ENCODE peak calls at places on chromosomes 4 and X, in four cellular contexts. X is tibial artery, J is lower lobe of right lung, Y is stomach. E is an unnamed sample.

GRCh38 chr4:122635205-122635604 is 14.3 kb upstream of the IL21 start:
- DNase-seq in X (no peak), J (no peak), Y (no peak), E (no peak)

GRCh38 chrX:119647552-119648420 is 41.6 kb upstream of the NKRF start:
- DNase-seq in X (no peak), J (no peak), Y (no peak), E (no peak)

GRCh38 chrX:119728487-119728886 is 29.9 kb upstream of the SOWAHD start:
- DNase-seq in X (no peak), J (no peak), Y (no peak), E (peak; percentile 15)

GRCh38 chr4:4856071-4857000 is 3.1 kb upstream of the MSX1 start:
- DNase-seq in X (no peak), J (no peak), Y (no peak), E (peak; percentile 4)

GRCh38 chrX:101759000-101759399 is 99.3 kb upstream of the ARMCX2 start:
- DNase-seq in X (peak; percentile 21), J (no peak), Y (no peak), E (peak; percentile 27)

GRCh38 chr4:122412547-122412946 is 33.7 kb downstream of the ADAD1 start:
- DNase-seq in X (no peak), J (no peak), Y (no peak), E (no peak)

GRCh38 chr4:72418458-72418857 is 150.6 kb downstream of the ADAMTS3 start:
- DNase-seq in X (peak; percentile 24), J (no peak), Y (no peak), E (no peak)

GRCh38 chrX:144791298-144791697 is 456.0 kb upstream of the SPANXN1 start:
- DNase-seq in X (no peak), J (no peak), Y (no peak), E (peak; percentile 21)

GRCh38 chr4:145938618-145939177 is at the start of gene ZNF827:
- DNase-seq in X (peak; percentile 51), J (peak; percentile 66), Y (peak; percentile 59), E (peak; percentile 57)

GRCh38 chr4:184250795-184251679 is 33.4 kb upstream of the ENPP6 start:
- DNase-seq in X (no peak), J (no peak), Y (no peak), E (peak; percentile 15)

GRCh38 chr4:76690091-76690905 is 207.6 kb downstream of the SOWAHB start:
- DNase-seq in X (no peak), J (no peak), Y (peak; percentile 63), E (peak; percentile 32)

GRCh38 chr4:54998991-54999390 is 126.4 kb downstream of the KDR start:
- DNase-seq in X (no peak), J (no peak), Y (no peak), E (no peak)

GRCh38 chrX:24718771-24719170 is 25.1 kb downstream of the POLA1 start:
- DNase-seq in X (no peak), J (no peak), Y (no peak), E (no peak)

GRCh38 chrX:56233682-56234081 is 1.5 kb downstream of the KLF8 start:
- DNase-seq in X (peak; percentile 73), J (peak; percentile 76), Y (no peak), E (no peak)

GRCh38 chr4:168496834-168497233 is at the start of gene PALLD:
- DNase-seq in X (no peak), J (peak; percentile 47), Y (no peak), E (no peak)

GRCh38 chr4:26141916-26142638 is 178.7 kb upstream of the RBPJ start:
- DNase-seq in X (peak; percentile 60), J (no peak), Y (peak; percentile 31), E (no peak)

GRCh38 chr4:21790437-21791029 is 158.0 kb downstream of the KCNIP4 start:
- DNase-seq in X (no peak), J (no peak), Y (no peak), E (peak; percentile 8)

GRCh38 chr4:73726000-73726399 is 14.4 kb upstream of the CXCL8 start:
- DNase-seq in X (no peak), J (no peak), Y (no peak), E (peak; percentile 40)

GRCh38 chrX:84724576-84724975 is 222.3 kb upstream of the HDX start:
- DNase-seq in X (no peak), J (no peak), Y (no peak), E (no peak)

GRCh38 chr4:77156912-77157858 is at the start of gene CCNG2:
- DNase-seq in X (peak; percentile 89), J (peak; percentile 88), Y (peak; percentile 84), E (peak; percentile 79)

GRCh38 chr4:91089194-91089593 is 962.0 kb downstream of the CCSER1 start:
- DNase-seq in X (no peak), J (no peak), Y (no peak), E (no peak)

GRCh38 chr4:91087743-91088142 is 960.5 kb downstream of the CCSER1 start:
- DNase-seq in X (no peak), J (no peak), Y (no peak), E (no peak)

DNA sequence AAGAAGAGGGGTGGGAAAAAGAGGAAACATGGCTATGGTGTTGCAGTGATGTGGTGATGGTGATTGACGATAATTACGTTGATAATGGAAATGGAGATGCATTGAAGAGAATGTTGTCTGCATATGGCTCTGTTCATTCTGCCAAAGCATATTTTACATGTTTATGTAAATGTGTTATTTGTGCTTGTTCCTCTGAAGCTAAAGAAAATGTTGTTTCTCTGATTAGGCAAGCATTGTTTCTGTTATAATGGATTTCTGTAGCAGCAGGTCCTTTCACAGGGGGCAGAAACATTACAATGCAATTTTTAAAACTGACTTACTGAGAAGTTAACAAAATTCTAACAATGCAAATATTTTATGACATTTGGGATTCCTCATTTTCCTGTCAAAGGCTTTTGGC is 958.8 kb downstream of the CCSER1 start:
- DNase-seq in X (no peak), J (no peak), Y (no peak), E (no peak)
- TF ChIP-seq CTCF in X (no peak), J (no peak), Y (no peak), E (no peak)

GRCh38 chr4:119493419-119493818 is 135.2 kb downstream of the PDE5A start:
- DNase-seq in X (no peak), J (no peak), Y (no peak), E (no peak)

GRCh38 chr4:119489305-119489704 is 139.3 kb downstream of the PDE5A start:
- DNase-seq in X (no peak), J (no peak), Y (no peak), E (no peak)

GRCh38 chr4:119490335-119490734 is 138.3 kb downstream of the PDE5A start:
- DNase-seq in X (no peak), J (no peak), Y (no peak), E (no peak)
- TF ChIP-seq CTCF in X (no peak), J (no peak), Y (peak; percentile 9), E (no peak)

GRCh38 chr4:128600410-128600809 is 209.1 kb upstream of the JADE1 start:
- DNase-seq in X (peak; percentile 41), J (no peak), Y (peak; percentile 37), E (no peak)

GRCh38 chr4:128597515-128597914 is 212.0 kb upstream of the JADE1 start:
- DNase-seq in X (no peak), J (no peak), Y (no peak), E (no peak)

GRCh38 chr4:128591482-128591881 is 218.0 kb upstream of the JADE1 start:
- DNase-seq in X (no peak), J (no peak), Y (no peak), E (no peak)

GRCh38 chr4:128596844-128597243 is 212.7 kb upstream of the JADE1 start:
- DNase-seq in X (no peak), J (no peak), Y (no peak), E (no peak)

DNA sequence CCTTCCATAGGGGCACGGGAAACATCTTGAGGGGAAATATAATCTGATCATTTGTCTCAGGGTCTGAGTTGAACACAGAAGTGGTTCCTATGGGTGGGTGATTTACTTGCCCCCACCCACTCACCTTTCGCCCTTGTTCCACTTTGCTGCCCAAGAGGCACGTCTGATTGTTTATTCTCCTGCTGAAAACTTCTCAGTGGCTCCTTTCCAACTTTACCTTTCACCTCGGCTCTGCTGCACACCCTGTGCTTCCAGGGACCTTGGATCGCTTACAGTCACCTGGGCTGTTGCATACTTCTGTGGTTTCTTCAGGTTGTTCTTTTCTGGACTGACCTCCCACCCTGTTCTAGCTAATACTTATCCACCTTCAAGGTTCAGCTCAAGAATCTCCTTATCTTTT is 213.4 kb upstream of the JADE1 start:
- DNase-seq in X (no peak), J (no peak), Y (peak; percentile 75), E (no peak)
- TF ChIP-seq CTCF in X (no peak), J (no peak), Y (no peak), E (no peak)

GRCh38 chr4:68871772-68872441 is 56.1 kb downstream of the UGT2B10 start:
- DNase-seq in X (no peak), J (no peak), Y (no peak), E (no peak)
- TF ChIP-seq CTCF in X (no peak), J (no peak), Y (no peak), E (no peak)

GRCh38 chrX:18897611-18898010 is 86.3 kb downstream of the PHKA2 start:
- DNase-seq in X (no peak), J (no peak), Y (no peak), E (no peak)

GRCh38 chrX:18898517-18898916 is 85.4 kb downstream of the PHKA2 start:
- DNase-seq in X (no peak), J (no peak), Y (no peak), E (no peak)

GRCh38 chrX:18898091-18898490 is 85.8 kb downstream of the PHKA2 start:
- DNase-seq in X (no peak), J (no peak), Y (no peak), E (no peak)

GRCh38 chrX:18900401-18900976 is 83.4 kb downstream of the PHKA2 start:
- DNase-seq in X (no peak), J (no peak), Y (no peak), E (no peak)

DNA sequence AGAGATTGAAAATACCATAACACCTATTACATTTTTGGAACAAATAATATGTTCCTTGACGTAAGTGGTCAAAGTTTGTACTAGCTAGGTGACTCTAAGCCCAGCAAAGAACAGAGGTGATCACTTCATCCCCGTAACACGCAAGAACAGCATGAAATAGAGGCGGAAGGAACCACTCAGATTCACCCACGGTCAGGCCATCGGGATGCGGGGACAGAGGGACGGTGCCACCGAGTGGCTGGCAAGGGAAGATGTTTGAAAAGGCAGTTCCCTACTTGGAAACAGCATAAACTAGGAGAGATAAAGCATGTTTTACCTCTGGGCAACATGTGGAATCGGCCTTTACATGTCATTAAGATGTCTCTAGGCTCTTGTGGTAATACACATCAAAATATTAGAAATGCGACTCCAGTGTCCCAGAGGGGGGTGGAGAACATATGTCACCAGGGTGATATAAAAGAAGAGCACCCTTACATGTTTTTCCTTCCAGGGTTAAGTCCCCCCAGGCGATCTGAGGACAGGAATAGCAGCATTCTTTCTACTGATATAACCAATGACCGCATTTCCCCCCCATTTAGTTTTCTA is 84.0 kb downstream of the PHKA2 start:
- DNase-seq in X (no peak), J (no peak), Y (no peak), E (no peak)
- TF ChIP-seq CTCF in X (no peak), J (peak; percentile 31), Y (no peak), E (no peak)

DNA sequence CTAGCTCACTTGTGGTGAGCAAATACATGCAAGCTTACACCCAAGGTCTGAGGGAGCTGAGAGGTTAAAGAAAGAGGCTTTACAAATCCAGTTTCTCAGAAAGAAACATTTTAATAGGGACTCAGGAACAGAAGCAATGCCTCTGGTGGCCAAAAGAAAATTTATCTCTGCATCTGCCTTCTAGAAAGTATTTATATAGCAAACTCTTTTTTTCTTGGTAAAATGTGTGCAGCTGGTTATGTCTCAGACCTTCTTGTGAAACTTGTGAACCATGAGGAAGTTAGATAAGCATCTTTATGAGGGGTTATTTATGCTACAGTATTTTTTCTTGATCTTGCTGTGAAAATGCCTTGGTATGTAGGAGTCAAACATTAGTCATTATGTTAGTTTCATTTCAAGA is 48.5 kb upstream of the CYSLTR1 start:
- DNase-seq in X (no peak), J (no peak), Y (no peak), E (no peak)
- TF ChIP-seq CTCF in X (no peak), J (no peak), Y (no peak), E (no peak)